ENCODE peak calls at places on chromosomes 5 and 9, in eight cellular contexts. I, Q, D, A, S, C, E and Z are unnamed samples.

GRCh38 chr9:114156658-114157421 is 1.5 kb downstream of the COL27A1 start:
- DNase-seq in Q (peak), C (peak), S (no peak), D (peak), E (peak), I (no peak), A (peak), Z (no peak)

GRCh38 chr5:91219803-91220371 is 163.2 kb downstream of the ARRDC3 start:
- DNase-seq in Q (no peak), C (peak), S (no peak), D (peak), A (no peak), I (no peak), E (peak), Z (no peak)

GRCh38 chr5:80198920-80199319 is 56.9 kb downstream of the SERINC5 start:
- DNase-seq in S (no peak), C (no peak), A (no peak), D (no peak), I (no peak), E (no peak), Q (no peak), Z (no peak)

GRCh38 chr5:81422671-81423070 is 28.7 kb upstream of the ACOT12 start:
- DNase-seq in I (no peak), E (no peak), S (no peak), A (no peak), Q (peak), D (no peak), C (peak), Z (no peak)

GRCh38 chr9:91006046-91006445 is 204.4 kb downstream of the SYK start:
- DNase-seq in D (no peak), C (peak), A (no peak), I (no peak), Q (no peak), S (no peak), E (no peak), Z (no peak)

GRCh38 chr5:43037929-43038510 is 2.1 kb downstream of the ANXA2R start:
- DNase-seq in S (no peak), Q (no peak), C (no peak), E (peak), D (peak), A (no peak), I (no peak), Z (no peak)

GRCh38 chr5:130580264-130580663 is 584.8 kb downstream of the HINT1 start:
- DNase-seq in E (no peak), I (no peak), C (no peak), D (no peak), A (no peak), Q (no peak), S (no peak), Z (no peak)

GRCh38 chr5:42309865-42310264 is 113.4 kb upstream of the GHR start:
- DNase-seq in I (no peak), D (no peak), C (no peak), Q (no peak), E (no peak), S (no peak), A (no peak), Z (no peak)

GRCh38 chr5:148005788-148006520 is 57.8 kb upstream of the SPINK5 start:
- DNase-seq in I (no peak), S (no peak), Q (no peak), D (peak), C (no peak), A (no peak), E (peak), Z (no peak)